ENCODE peak calls at places on chromosomes 11 and 22, in five cellular contexts. One of them, this sample, is unnamed.

GRCh38 chr11:125141686-125142535 is 22.6 kb upstream of the PKNOX2 start:
- DNase-seq in suprapubic skin: no peak
- DNase-seq in A549: no peak
- DNase-seq in sigmoid colon: no peak
- DNase-seq in upper lobe of left lung: peak
- DNase-seq in this sample: peak

GRCh38 chr11:610146-610801 is 5.5 kb downstream of the IRF7 start:
- DNase-seq in A549: no peak
- DNase-seq in suprapubic skin: no peak
- DNase-seq in sigmoid colon: no peak
- DNase-seq in upper lobe of left lung: peak
- DNase-seq in this sample: no peak

GRCh38 chr11:123228489-123229163 is 33.6 kb upstream of the CLMP start:
- DNase-seq in sigmoid colon: no peak
- DNase-seq in upper lobe of left lung: no peak
- DNase-seq in suprapubic skin: no peak
- DNase-seq in A549: no peak
- DNase-seq in this sample: no peak

GRCh38 chr22:49402169-49402568 is 425.5 kb downstream of the BRD1 start:
- DNase-seq in suprapubic skin: no peak
- DNase-seq in upper lobe of left lung: peak
- DNase-seq in sigmoid colon: peak
- DNase-seq in A549: no peak
- DNase-seq in this sample: no peak

GRCh38 chr11:113664981-113665710 is 41.0 kb downstream of the TMPRSS5 start:
- DNase-seq in suprapubic skin: no peak
- DNase-seq in upper lobe of left lung: no peak
- DNase-seq in sigmoid colon: no peak
- DNase-seq in A549: peak
- DNase-seq in this sample: no peak

GRCh38 chr11:119402470-119402869 is 20.5 kb downstream of the THY1 start:
- DNase-seq in suprapubic skin: no peak
- DNase-seq in upper lobe of left lung: no peak
- DNase-seq in A549: no peak
- DNase-seq in sigmoid colon: no peak
- DNase-seq in this sample: no peak

GRCh38 chr11:76577199-76577920 is 93.2 kb downstream of the LRRC32 start:
- DNase-seq in A549: peak
- DNase-seq in sigmoid colon: peak
- DNase-seq in upper lobe of left lung: peak
- DNase-seq in suprapubic skin: no peak
- DNase-seq in this sample: no peak

GRCh38 chr11:11667056-11667455 is 45.3 kb upstream of the GALNT18 start:
- DNase-seq in upper lobe of left lung: no peak
- DNase-seq in sigmoid colon: no peak
- DNase-seq in A549: peak
- DNase-seq in suprapubic skin: no peak
- DNase-seq in this sample: no peak

GRCh38 chr11:121041072-121041471 is 17.2 kb downstream of the TBCEL start:
- DNase-seq in upper lobe of left lung: no peak
- DNase-seq in A549: no peak
- DNase-seq in sigmoid colon: no peak
- DNase-seq in suprapubic skin: no peak
- DNase-seq in this sample: no peak

GRCh38 chr11:3158131-3158591 is 6.9 kb downstream of the OSBPL5 start:
- DNase-seq in sigmoid colon: peak
- DNase-seq in suprapubic skin: no peak
- DNase-seq in upper lobe of left lung: peak
- DNase-seq in A549: no peak
- DNase-seq in this sample: no peak

GRCh38 chr11:72224587-72225410 is at the start of gene INPPL1:
- DNase-seq in A549: no peak
- DNase-seq in suprapubic skin: no peak
- DNase-seq in upper lobe of left lung: peak
- DNase-seq in sigmoid colon: peak
- DNase-seq in this sample: no peak

GRCh38 chr11:118625976-118626375 is 18.6 kb downstream of the PHLDB1 start:
- DNase-seq in upper lobe of left lung: no peak
- DNase-seq in sigmoid colon: no peak
- DNase-seq in A549: no peak
- DNase-seq in suprapubic skin: no peak
- DNase-seq in this sample: no peak

GRCh38 chr11:67238894-67239794 is 27.1 kb upstream of the GRK2 start:
- DNase-seq in suprapubic skin: no peak
- DNase-seq in sigmoid colon: no peak
- DNase-seq in upper lobe of left lung: no peak
- DNase-seq in A549: no peak
- DNase-seq in this sample: no peak

DNA sequence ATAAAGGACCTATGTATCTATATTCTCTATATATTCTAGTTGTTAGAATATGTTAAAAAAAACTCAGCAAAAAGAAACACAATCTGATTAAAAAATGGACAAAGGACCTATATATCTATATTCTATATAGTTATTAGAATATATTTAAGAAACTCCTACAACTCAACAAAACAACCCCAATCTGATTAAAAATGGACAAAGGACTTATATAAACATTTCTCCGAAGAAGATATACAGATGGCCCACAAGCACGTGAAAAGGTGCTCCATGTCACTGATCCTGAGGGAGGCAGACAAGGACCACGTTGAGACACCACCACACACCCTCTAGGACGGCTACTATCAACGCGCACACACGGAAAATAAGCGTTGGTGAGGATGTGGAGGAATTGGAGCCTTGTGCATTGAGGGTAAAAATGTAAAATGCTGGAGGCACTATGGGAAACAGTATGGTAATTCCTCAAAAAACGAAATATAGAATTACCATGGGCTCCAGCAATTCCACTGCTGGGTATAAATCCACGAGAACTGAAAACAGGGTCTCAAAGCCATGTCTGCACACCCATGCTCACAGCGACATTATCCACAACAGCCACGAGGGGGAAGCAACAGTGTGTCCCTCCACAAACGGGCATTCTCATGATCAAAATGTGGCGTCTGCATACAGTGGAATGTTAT is 22.7 kb downstream of the YPEL1 start:
- DNase-seq in sigmoid colon: no peak
- DNase-seq in A549: peak
- DNase-seq in suprapubic skin: peak
- DNase-seq in upper lobe of left lung: no peak
- DNase-seq in this sample: peak
- TF ChIP-seq EP300 in sigmoid colon: no peak
- TF ChIP-seq EP300 in A549: no peak
- TF ChIP-seq EP300 in suprapubic skin: no peak
- TF ChIP-seq EP300 in upper lobe of left lung: no peak
- TF ChIP-seq EP300 in this sample: no peak

GRCh38 chr11:8323161-8323935 is 59.7 kb upstream of the LMO1 start:
- DNase-seq in suprapubic skin: no peak
- DNase-seq in upper lobe of left lung: no peak
- DNase-seq in sigmoid colon: peak
- DNase-seq in A549: no peak
- DNase-seq in this sample: no peak

GRCh38 chr11:8321876-8322275 is 58.2 kb upstream of the LMO1 start:
- DNase-seq in sigmoid colon: peak
- DNase-seq in suprapubic skin: no peak
- DNase-seq in upper lobe of left lung: no peak
- DNase-seq in A549: no peak
- DNase-seq in this sample: no peak

GRCh38 chr11:8315463-8315862 is 51.8 kb upstream of the LMO1 start:
- DNase-seq in upper lobe of left lung: no peak
- DNase-seq in sigmoid colon: peak
- DNase-seq in suprapubic skin: no peak
- DNase-seq in A549: no peak
- DNase-seq in this sample: no peak

GRCh38 chr11:8317164-8317563 is 53.5 kb upstream of the LMO1 start:
- DNase-seq in A549: no peak
- DNase-seq in sigmoid colon: peak
- DNase-seq in upper lobe of left lung: no peak
- DNase-seq in suprapubic skin: no peak
- DNase-seq in this sample: no peak

GRCh38 chr11:8318536-8318935 is 54.9 kb upstream of the LMO1 start:
- DNase-seq in suprapubic skin: no peak
- DNase-seq in A549: no peak
- DNase-seq in sigmoid colon: peak
- DNase-seq in upper lobe of left lung: peak
- DNase-seq in this sample: no peak
- TF ChIP-seq CTCF in suprapubic skin: no peak
- TF ChIP-seq CTCF in A549: peak
- TF ChIP-seq CTCF in sigmoid colon: no peak
- TF ChIP-seq CTCF in upper lobe of left lung: no peak
- TF ChIP-seq CTCF in this sample: no peak

GRCh38 chr11:62855571-62856332 is 16.4 kb upstream of the WDR74 start:
- DNase-seq in upper lobe of left lung: peak
- DNase-seq in sigmoid colon: peak
- DNase-seq in A549: peak
- DNase-seq in suprapubic skin: peak
- DNase-seq in this sample: peak
- TF ChIP-seq EP300 in upper lobe of left lung: no peak
- TF ChIP-seq EP300 in sigmoid colon: no peak
- TF ChIP-seq EP300 in A549: no peak
- TF ChIP-seq EP300 in suprapubic skin: no peak
- TF ChIP-seq EP300 in this sample: peak

DNA sequence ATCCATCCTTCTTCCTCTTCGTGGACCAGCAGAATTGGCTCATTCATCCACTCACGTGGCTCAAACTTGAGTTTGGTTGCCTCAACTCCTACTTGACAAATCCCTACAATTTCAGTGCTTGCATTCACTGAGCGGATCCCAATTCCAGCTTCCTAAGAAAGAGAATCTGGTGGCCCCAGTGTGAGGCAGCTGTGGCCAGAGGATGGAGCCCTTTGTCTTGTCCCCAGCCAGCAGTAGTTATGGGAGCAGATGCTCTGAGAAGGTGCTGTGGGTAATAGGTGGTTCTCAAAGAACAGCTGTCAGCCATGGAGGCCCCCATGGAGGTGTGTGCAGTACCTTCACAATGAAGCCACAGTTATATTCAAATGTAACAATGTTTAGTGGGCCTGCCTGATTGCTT is 39.3 kb downstream of the KREMEN1 start:
- DNase-seq in sigmoid colon: no peak
- DNase-seq in upper lobe of left lung: no peak
- DNase-seq in suprapubic skin: no peak
- DNase-seq in A549: no peak
- DNase-seq in this sample: no peak
- TF ChIP-seq CTCF in sigmoid colon: no peak
- TF ChIP-seq CTCF in upper lobe of left lung: no peak
- TF ChIP-seq CTCF in suprapubic skin: no peak
- TF ChIP-seq CTCF in A549: no peak
- TF ChIP-seq CTCF in this sample: no peak

DNA sequence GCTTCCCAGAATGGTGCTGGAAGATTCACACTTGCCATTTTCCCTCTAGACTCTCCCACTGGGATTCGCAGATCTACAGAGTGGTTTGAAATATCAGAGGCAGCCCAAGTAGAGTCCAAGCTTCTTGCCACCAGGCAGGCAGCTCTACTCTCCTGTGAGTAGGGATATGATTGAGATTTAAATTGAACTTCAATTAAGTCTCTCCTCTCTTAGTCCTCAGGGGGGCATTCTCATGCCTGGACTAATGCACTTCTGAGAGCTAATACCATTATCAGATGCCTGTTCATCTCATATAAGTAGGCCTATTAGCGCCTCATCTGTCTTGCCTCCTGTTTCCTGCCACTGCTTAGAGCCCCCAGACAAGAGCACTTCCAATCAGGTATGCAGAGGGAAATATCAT is 25.5 kb upstream of the AMPD3 start:
- DNase-seq in sigmoid colon: no peak
- DNase-seq in A549: no peak
- DNase-seq in upper lobe of left lung: no peak
- DNase-seq in suprapubic skin: no peak
- DNase-seq in this sample: no peak
- TF ChIP-seq EP300 in sigmoid colon: no peak
- TF ChIP-seq EP300 in A549: no peak
- TF ChIP-seq EP300 in upper lobe of left lung: no peak
- TF ChIP-seq EP300 in suprapubic skin: no peak
- TF ChIP-seq EP300 in this sample: no peak

DNA sequence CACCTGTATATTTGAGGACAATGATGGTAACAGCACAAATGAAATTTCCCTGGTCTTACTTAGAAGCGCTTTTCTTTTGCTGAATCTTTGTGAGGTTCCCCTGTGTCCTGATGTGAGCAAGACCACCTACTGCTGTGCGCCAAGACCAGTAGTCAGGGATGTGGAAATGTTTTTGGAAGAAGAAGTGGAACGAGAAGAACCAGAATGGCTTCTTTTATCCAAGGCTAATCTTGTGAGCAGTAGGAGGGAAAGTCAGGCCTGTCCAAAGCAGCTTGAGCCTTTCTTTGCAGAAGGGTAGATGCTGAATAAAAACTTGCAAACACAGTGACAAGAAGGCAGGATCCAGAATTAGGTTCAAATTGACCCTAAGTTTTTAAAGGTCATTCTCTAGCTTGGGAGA is 223.0 kb downstream of the FAT3 start:
- DNase-seq in A549: no peak
- DNase-seq in sigmoid colon: no peak
- DNase-seq in upper lobe of left lung: no peak
- DNase-seq in suprapubic skin: no peak
- DNase-seq in this sample: no peak
- TF ChIP-seq CTCF in A549: no peak
- TF ChIP-seq CTCF in sigmoid colon: no peak
- TF ChIP-seq CTCF in upper lobe of left lung: no peak
- TF ChIP-seq CTCF in suprapubic skin: no peak
- TF ChIP-seq CTCF in this sample: no peak

This sample was measured in tibial nerve.